ENCODE peak calls at places on chromosomes 16 and 17, in eight cellular contexts. Y, T, N, D, S, E, J and B are unnamed samples.

GRCh38 chr16:17964196-17964595 is 372.3 kb downstream of the NPIPA8 start:
- DNase-seq in Y (no peak), T (no peak), N (no peak), D (no peak), S (no peak), E (no peak), J (no peak), B (no peak)

GRCh38 chr17:49887086-49887743 is 39.3 kb upstream of the TAC4 start:
- DNase-seq in Y (no peak), T (peak; percentile 43), N (no peak), D (no peak), S (no peak), E (no peak), J (no peak), B (no peak)

GRCh38 chr16:17346774-17347569 is 123.8 kb downstream of the XYLT1 start:
- DNase-seq in Y (no peak), T (no peak), N (peak; percentile 75), D (no peak), S (no peak), E (no peak), J (peak; percentile 48), B (no peak)

GRCh38 chr16:53091508-53092211 is 36.9 kb downstream of the CHD9 start:
- DNase-seq in Y (peak; percentile 46), T (peak; percentile 27), N (peak; percentile 42), D (no peak), S (no peak), E (peak; percentile 80), J (peak; percentile 72), B (peak; percentile 85)

GRCh38 chr17:45889579-45889978 is 4.8 kb upstream of the MAPT start:
- DNase-seq in Y (no peak), T (no peak), N (no peak), D (no peak), S (peak; percentile 38), E (no peak), J (no peak), B (no peak)

GRCh38 chr16:82995927-82996441 is 369.2 kb downstream of the CDH13 start:
- DNase-seq in Y (no peak), T (no peak), N (peak; percentile 23), D (no peak), S (no peak), E (no peak), J (no peak), B (no peak)

GRCh38 chr16:56897026-56897799 is 32.2 kb downstream of the SLC12A3 start:
- DNase-seq in Y (no peak), T (no peak), N (no peak), D (no peak), S (no peak), E (no peak), J (no peak), B (no peak)

GRCh38 chr16:49857423-49858181 is 1.7 kb upstream of the ZNF423 start:
- DNase-seq in Y (peak; percentile 71), T (peak; percentile 56), N (peak; percentile 76), D (peak; percentile 89), S (peak; percentile 75), E (no peak), J (no peak), B (peak; percentile 82)

GRCh38 chr17:20174588-20175265 is 165.6 kb downstream of the SPECC1 start:
- DNase-seq in Y (no peak), T (peak; percentile 39), N (no peak), D (no peak), S (no peak), E (no peak), J (no peak), B (no peak)

GRCh38 chr16:17885659-17886200 is 415.0 kb upstream of the XYLT1 start:
- DNase-seq in Y (no peak), T (no peak), N (no peak), D (no peak), S (no peak), E (no peak), J (no peak), B (no peak)

GRCh38 chr17:50589112-50589712 is 28.7 kb downstream of the CACNA1G start:
- DNase-seq in Y (no peak), T (peak; percentile 48), N (no peak), D (no peak), S (no peak), E (no peak), J (no peak), B (no peak)

GRCh38 chr17:62187681-62188080 is 122.6 kb upstream of the MED13 start:
- DNase-seq in Y (no peak), T (no peak), N (no peak), D (no peak), S (no peak), E (no peak), J (no peak), B (no peak)

GRCh38 chr16:9248162-9248561 is 156.7 kb downstream of the HAPSTR1 start:
- DNase-seq in Y (no peak), T (no peak), N (no peak), D (no peak), S (no peak), E (no peak), J (no peak), B (no peak)

GRCh38 chr16:67228034-67228785 is 1.3 kb downstream of the TMEM208 start:
- DNase-seq in Y (peak; percentile 21), T (no peak), N (no peak), D (no peak), S (no peak), E (no peak), J (no peak), B (no peak)
- TF ChIP-seq POLR2A in Y (no peak), T (no peak), N (no peak), D (no peak), S (no peak), E (no peak), J (no peak), B (no peak)

GRCh38 chr16:2158262-2158638 is 2.7 kb downstream of the TRAF7 start:
- DNase-seq in Y (no peak), T (no peak), N (no peak), D (no peak), S (no peak), E (no peak), J (no peak), B (no peak)

GRCh38 chr16:2156849-2157224 is 1.3 kb downstream of the TRAF7 start:
- DNase-seq in Y (no peak), T (no peak), N (no peak), D (no peak), S (no peak), E (no peak), J (no peak), B (no peak)

GRCh38 chr16:2157480-2158261 is 2.1 kb downstream of the TRAF7 start:
- DNase-seq in Y (no peak), T (peak; percentile 59), N (peak; percentile 44), D (no peak), S (no peak), E (no peak), J (no peak), B (no peak)

GRCh38 chr16:2160915-2161551 is 5.5 kb downstream of the TRAF7 start:
- DNase-seq in Y (peak; percentile 53), T (peak; percentile 39), N (peak; percentile 58), D (no peak), S (no peak), E (peak; percentile 86), J (no peak), B (peak; percentile 94)

DNA sequence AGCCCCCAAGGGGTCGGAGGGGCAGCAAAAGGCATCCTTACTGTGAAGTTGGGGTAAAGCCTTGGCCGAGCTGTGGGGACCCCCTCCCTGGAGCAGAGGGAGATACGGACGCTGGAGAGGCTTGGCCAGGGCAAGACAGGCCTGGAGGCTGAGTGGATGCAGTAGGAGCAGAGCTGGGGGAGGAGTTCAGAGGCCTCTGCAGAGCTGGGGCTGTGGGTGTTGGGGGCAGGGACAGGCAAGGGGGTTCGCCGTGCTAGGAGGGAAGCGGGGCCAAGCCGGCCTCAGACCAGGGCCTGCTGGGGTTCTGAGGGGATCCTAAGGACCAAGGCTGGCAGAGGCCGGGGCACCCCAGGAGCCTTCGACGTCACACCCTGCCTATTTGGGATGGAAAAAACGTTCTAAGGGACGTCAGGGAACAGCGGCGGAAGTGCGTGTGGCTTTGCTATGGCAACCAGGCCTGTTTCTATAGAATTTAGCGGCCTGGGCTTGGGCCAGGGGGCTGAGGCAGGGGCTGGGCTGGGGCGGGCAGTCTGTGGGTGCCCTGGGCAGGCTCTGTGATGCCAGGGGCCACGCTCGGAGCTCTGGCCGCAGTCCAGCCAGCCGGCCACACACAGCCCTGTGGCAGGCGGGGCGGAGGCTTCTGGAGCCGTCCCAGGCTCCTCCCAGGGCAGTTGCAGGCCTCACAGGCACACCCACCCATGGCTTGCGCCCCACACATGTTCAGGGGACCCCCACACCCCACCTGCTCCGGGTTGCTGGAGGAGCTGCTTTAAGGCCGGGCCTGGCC is 3.7 kb downstream of the TRAF7 start:
- DNase-seq in Y (peak; percentile 66), T (peak; percentile 82), N (peak; percentile 70), D (no peak), S (peak; percentile 57), E (no peak), J (no peak), B (peak; percentile 94)
- TF ChIP-seq EP300 in Y (no peak), T (peak; percentile 65), N (peak; percentile 2), D (no peak), S (no peak), E (no peak), J (no peak), B (peak; percentile 81)

DNA sequence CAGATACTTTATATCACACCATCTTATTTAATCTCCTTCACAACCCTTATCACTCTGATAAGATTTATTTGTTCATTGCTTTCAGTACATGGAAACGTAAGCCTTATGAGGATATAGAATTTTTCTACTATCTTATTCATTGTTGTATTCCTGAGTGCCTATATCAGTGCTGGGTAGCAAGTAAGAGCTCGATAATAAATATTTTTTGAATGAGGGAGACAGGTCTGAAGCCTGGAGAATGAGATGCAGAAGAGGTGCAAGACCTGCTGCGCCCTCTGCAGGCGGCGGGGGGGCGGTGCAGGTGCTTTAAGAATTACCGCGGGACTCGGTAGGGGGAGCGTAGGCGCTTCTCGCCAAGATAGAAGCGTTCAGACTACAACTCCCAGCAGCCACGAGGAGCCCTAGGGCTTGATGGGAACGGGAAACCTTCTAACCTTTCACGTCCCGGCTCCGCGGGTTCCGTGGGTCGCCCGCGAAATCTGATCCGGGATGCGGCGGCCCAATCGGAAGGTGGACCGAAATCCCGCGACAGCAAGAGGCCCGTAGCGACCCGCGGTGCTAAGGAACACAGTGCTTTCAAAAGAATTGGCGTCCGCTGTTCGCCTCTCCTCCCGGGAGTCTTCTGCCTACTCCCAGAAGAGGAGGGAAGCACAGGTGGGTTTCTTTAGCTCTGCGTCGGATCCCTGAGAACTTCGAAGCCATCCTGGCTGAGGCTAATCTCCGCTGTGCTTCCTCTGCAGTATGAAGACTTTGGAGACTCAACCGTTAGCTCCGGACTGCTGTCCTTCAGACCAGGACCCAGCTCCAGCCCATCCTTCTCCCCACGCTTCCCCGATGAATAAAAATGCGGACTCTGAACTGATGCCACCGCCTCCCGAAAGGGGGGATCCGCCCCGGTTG is at the start of gene WRAP53:
- DNase-seq in Y (peak; percentile 96), T (peak; percentile 98), N (peak; percentile 97), D (peak; percentile 99), S (peak; percentile 99), E (peak; percentile 98), J (peak; percentile 85), B (peak; percentile 99)
- TF ChIP-seq POLR2A in Y (peak; percentile 17), T (no peak), N (no peak), D (peak; percentile 77), S (peak; percentile 66), E (no peak), J (peak; percentile 61), B (no peak)

DNA sequence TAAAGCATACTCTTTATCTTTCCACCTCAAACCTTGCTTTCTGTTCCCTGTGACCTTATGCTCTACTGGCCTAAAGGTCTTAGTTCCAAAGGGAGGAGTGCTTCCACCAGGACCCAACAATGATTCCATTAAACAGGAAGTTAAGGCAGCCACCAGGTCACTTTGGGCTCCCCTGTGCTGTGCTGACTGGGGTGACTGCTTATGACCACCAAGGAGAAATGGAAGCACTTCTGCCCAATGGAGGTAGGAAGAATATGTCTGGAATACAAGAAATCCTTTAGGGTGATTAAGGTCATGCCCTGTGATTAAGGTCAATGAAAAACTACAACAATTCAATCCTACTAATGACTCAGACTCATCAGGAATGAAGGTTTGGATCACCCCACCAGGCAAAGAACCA is 233.8 kb upstream of the CDH11 start:
- DNase-seq in Y (no peak), T (no peak), N (no peak), D (no peak), S (no peak), E (no peak), J (no peak), B (no peak)
- TF ChIP-seq EP300 in Y (no peak), T (no peak), N (no peak), D (no peak), S (no peak), E (no peak), J (no peak), B (no peak)